ENCODE peak calls at places on chromosomes 13 and 19, in six cellular contexts. F is Peyer's patch, V is NB4, C is AG10803, P is HCT116, G is IMR-90. R is an unnamed sample.

GRCh38 chr13:32783067-32783466 is 196.8 kb downstream of the PDS5B start:
- DNase-seq in F (no peak), V (peak), C (peak), P (no peak), G (peak), R (no peak)

GRCh38 chr13:39688699-39689405 is 33.4 kb downstream of the COG6 start:
- DNase-seq in F (no peak), V (peak), C (peak), P (no peak), G (peak), R (no peak)

GRCh38 chr19:2176336-2176994 is 12.7 kb downstream of the DOT1L start:
- DNase-seq in F (no peak), V (no peak), C (no peak), P (no peak), G (no peak), R (no peak)

GRCh38 chr13:110471833-110472162 is 89.7 kb downstream of the RAB20 start:
- DNase-seq in F (peak), V (peak), C (no peak), P (no peak), G (peak), R (peak)

GRCh38 chr13:48873598-48873997 is 102.1 kb upstream of the FNDC3A start:
- DNase-seq in F (no peak), V (no peak), C (no peak), P (no peak), G (peak), R (no peak)

GRCh38 chr19:33234736-33235135 is 9.1 kb upstream of the SLC7A10 start:
- DNase-seq in F (no peak), V (no peak), C (no peak), P (no peak), G (no peak), R (no peak)

GRCh38 chr13:106507560-106508274 is 27.7 kb downstream of the EFNB2 start:
- DNase-seq in F (no peak), V (peak), C (peak), P (no peak), G (peak), R (no peak)

GRCh38 chr13:113029487-113030258 is 60.7 kb downstream of the MCF2L start:
- DNase-seq in F (no peak), V (peak), C (no peak), P (no peak), G (no peak), R (peak)

GRCh38 chr19:16660763-16661479 is at the start of gene TMEM38A:
- DNase-seq in F (peak), V (peak), C (no peak), P (no peak), G (no peak), R (peak)

GRCh38 chr13:41296879-41297646 is 14.0 kb upstream of the NAA16 start:
- DNase-seq in F (no peak), V (no peak), C (no peak), P (no peak), G (no peak), R (no peak)

GRCh38 chr19:45395524-45396388 is 9.1 kb downstream of the PPP1R13L start:
- DNase-seq in F (no peak), V (peak), C (no peak), P (no peak), G (no peak), R (no peak)

GRCh38 chr13:21945195-21945594 is 274.3 kb downstream of the FGF9 start:
- DNase-seq in F (no peak), V (no peak), C (no peak), P (no peak), G (no peak), R (no peak)

GRCh38 chr13:91406619-91407018 is 8.2 kb downstream of the GPC5 start:
- DNase-seq in F (no peak), V (peak), C (peak), P (peak), G (peak), R (no peak)

GRCh38 chr13:110540871-110541525 is 20.5 kb downstream of the RAB20 start:
- DNase-seq in F (no peak), V (no peak), C (no peak), P (no peak), G (no peak), R (no peak)

GRCh38 chr19:35460608-35461007 is 12.6 kb downstream of the FFAR2 start:
- DNase-seq in F (no peak), V (peak), C (no peak), P (no peak), G (no peak), R (no peak)

GRCh38 chr19:17854061-17854460 is 5.6 kb upstream of the RPL18A start:
- DNase-seq in F (no peak), V (no peak), C (no peak), P (no peak), G (no peak), R (no peak)

GRCh38 chr19:43634516-43634876 is 5.2 kb downstream of the CADM4 start:
- DNase-seq in F (no peak), V (no peak), C (no peak), P (no peak), G (no peak), R (no peak)

GRCh38 chr13:43720780-43721397 is 65.9 kb downstream of the ENOX1 start:
- DNase-seq in F (no peak), V (no peak), C (no peak), P (no peak), G (peak), R (no peak)

GRCh38 chr13:18960637-18961227 is 220.9 kb downstream of the TUBA3C start:
- DNase-seq in F (no peak), V (no peak), C (no peak), P (no peak), G (no peak), R (no peak)

GRCh38 chr19:33486936-33487793 is 34.4 kb downstream of the PEPD start:
- DNase-seq in F (no peak), V (no peak), C (no peak), P (no peak), G (no peak), R (no peak)

GRCh38 chr13:107743523-107743922 is 471.8 kb downstream of the LIG4 start:
- DNase-seq in F (no peak), V (no peak), C (no peak), P (no peak), G (peak), R (no peak)

GRCh38 chr19:28838909-28839308 is 374.0 kb downstream of the UQCRFS1 start:
- DNase-seq in F (no peak), V (no peak), C (no peak), P (no peak), G (no peak), R (no peak)

GRCh38 chr13:35279500-35279899 is 197.0 kb downstream of the MAB21L1 start:
- DNase-seq in F (no peak), V (no peak), C (no peak), P (no peak), G (no peak), R (no peak)

GRCh38 chr13:112696001-112696868 is 6.4 kb downstream of the ATP11A start:
- DNase-seq in F (no peak), V (no peak), C (no peak), P (no peak), G (no peak), R (peak)

GRCh38 chr13:36919833-36920611 is at the start of gene SMAD9:
- DNase-seq in F (no peak), V (peak), C (peak), P (peak), G (peak), R (peak)

GRCh38 chr13:42832341-42833153 is 51.2 kb downstream of the FAM216B start:
- DNase-seq in F (no peak), V (peak), C (peak), P (no peak), G (peak), R (peak)

GRCh38 chr19:33047422-33047821 is 17.3 kb downstream of the RHPN2 start:
- DNase-seq in F (no peak), V (no peak), C (no peak), P (peak), G (no peak), R (peak)

GRCh38 chr19:33552928-33553279 is 31.3 kb upstream of the PEPD start:
- DNase-seq in F (no peak), V (no peak), C (no peak), P (no peak), G (no peak), R (no peak)

GRCh38 chr19:34248941-34249340 is 5.4 kb upstream of the GARRE1 start:
- DNase-seq in F (no peak), V (no peak), C (no peak), P (no peak), G (no peak), R (no peak)

GRCh38 chr13:68636784-68637183 is 1406.6 kb upstream of the PCDH9 start:
- DNase-seq in F (no peak), V (no peak), C (no peak), P (no peak), G (no peak), R (no peak)

GRCh38 chr19:13195678-13196077 is 45.5 kb downstream of the IER2 start:
- DNase-seq in F (peak), V (peak), C (no peak), P (no peak), G (no peak), R (peak)

GRCh38 chr13:45036206-45036605 is 46.9 kb downstream of the GPALPP1 start:
- DNase-seq in F (no peak), V (no peak), C (no peak), P (no peak), G (no peak), R (no peak)

GRCh38 chr13:79530270-79530669 is 49.3 kb downstream of the NDFIP2 start:
- DNase-seq in F (no peak), V (no peak), C (no peak), P (no peak), G (no peak), R (no peak)

GRCh38 chr13:92804926-92805325 is 421.7 kb upstream of the GPC6 start:
- DNase-seq in F (no peak), V (no peak), C (peak), P (no peak), G (no peak), R (no peak)

GRCh38 chr13:92804346-92804745 is 422.3 kb upstream of the GPC6 start:
- DNase-seq in F (no peak), V (no peak), C (peak), P (no peak), G (peak), R (no peak)

GRCh38 chr13:92806215-92806614 is 420.4 kb upstream of the GPC6 start:
- DNase-seq in F (no peak), V (peak), C (peak), P (no peak), G (no peak), R (no peak)

GRCh38 chr13:92807343-92807742 is 419.3 kb upstream of the GPC6 start:
- DNase-seq in F (no peak), V (no peak), C (peak), P (no peak), G (peak), R (no peak)

GRCh38 chr13:92805766-92806165 is 420.8 kb upstream of the GPC6 start:
- DNase-seq in F (no peak), V (no peak), C (no peak), P (no peak), G (no peak), R (no peak)
- TF ChIP-seq CTCF in F (no peak), V (no peak), C (no peak), P (no peak), G (no peak), R (no peak)

GRCh38 chr19:40443930-40444180 is 280 bp downstream of the SERTAD3 start:
- DNase-seq in F (no peak), V (no peak), C (peak), P (no peak), G (no peak), R (no peak)

GRCh38 chr19:40445637-40445944 is 1.5 kb upstream of the SERTAD3 start:
- DNase-seq in F (no peak), V (no peak), C (no peak), P (no peak), G (no peak), R (no peak)

GRCh38 chr19:40445006-40445312 is 824 bp upstream of the SERTAD3 start:
- DNase-seq in F (no peak), V (no peak), C (no peak), P (no peak), G (no peak), R (no peak)

GRCh38 chr19:40443131-40443929 is 805 bp downstream of the SERTAD3 start:
- DNase-seq in F (peak), V (peak), C (peak), P (peak), G (peak), R (peak)

DNA sequence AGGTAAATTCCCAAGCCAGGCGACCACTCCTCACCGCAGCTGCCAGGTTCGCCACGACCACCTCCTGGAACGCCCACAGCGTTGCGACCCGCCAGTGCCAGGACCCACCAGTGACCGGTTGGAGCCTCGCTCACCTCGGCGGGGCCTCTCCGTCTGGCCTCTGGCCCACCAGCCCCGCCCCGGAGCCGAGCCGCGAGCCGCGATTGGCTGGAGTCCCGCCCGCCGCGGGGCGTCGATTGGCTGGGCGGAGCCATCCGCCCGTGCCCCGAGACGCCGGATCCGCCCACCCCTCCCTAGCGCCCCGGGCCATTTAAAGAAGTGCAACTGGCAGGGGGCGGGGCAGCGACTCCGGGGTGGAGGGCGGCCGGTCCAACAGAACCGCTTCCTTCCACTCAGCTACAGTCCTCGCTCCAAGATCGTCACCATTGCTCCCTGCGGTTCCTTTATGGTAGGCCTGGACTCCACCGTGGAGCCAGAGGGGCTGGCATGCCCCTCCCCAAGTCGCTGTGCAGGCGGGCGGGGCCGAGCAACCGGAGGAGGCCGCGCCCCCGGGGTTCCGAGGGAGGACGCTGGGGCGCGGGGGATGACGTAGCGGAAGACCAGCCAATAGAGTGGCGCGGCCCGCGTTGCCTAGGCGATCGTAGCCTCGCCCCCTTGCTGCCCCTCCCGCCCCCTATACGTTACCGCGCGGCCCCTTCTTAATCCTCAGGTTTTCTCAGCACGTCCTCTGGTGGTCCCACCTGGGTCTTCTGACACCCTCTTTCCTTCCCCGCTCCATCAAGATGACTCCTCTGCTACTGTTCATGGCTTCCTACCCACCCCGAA is at the start of gene SERTAD3:
- DNase-seq in F (peak), V (peak), C (peak), P (peak), G (peak), R (peak)
- TF ChIP-seq CTCF in F (no peak), V (peak), C (peak), P (peak), G (peak), R (no peak)

GRCh38 chr19:7831452-7831851 is 1.4 kb downstream of the EVI5L start:
- DNase-seq in F (no peak), V (peak), C (peak), P (peak), G (peak), R (peak)
- TF ChIP-seq CTCF in F (peak), V (peak), C (peak), P (peak), G (peak), R (peak)

DNA sequence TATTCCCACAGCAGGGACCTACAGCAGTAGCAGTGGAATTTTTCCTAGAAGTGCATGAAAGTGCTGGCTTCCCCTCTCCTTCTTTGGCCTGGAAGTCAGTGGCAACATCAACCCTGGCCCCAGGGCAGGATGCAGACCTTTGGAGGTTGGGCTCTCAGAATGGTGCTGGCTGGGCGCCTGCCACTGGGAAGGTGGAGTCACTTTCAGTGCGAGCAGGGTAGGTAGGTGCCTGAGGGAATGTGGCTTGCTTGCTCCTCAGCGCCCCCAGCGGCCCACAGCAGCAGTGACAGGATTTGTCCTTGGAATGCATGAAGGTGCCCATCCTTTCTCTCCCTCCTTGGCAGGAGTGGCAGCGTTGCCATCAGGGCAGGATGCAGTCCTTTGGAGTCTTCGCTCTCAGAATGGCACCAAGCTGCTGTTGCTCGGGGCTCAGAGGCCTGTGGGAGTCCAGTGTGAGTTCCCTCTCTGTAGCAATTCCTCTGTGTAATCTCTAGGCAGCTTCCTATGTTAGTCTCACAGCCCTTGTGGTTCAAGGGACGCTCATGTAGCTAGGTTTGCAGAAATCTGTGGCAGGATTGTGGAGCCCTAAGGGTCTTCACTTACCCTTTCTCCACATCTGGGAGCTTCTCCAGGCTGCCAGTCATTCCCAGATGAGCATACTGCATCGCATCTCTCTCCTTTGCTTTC is 354.4 kb upstream of the DACH1 start:
- DNase-seq in F (no peak), V (peak), C (no peak), P (peak), G (no peak), R (no peak)
- TF ChIP-seq CTCF in F (peak), V (peak), C (peak), P (peak), G (no peak), R (no peak)

GRCh38 chr13:99200433-99201167 is at the start of gene UBAC2:
- DNase-seq in F (peak), V (peak), C (peak), P (peak), G (peak), R (peak)
- TF ChIP-seq CTCF in F (peak), V (no peak), C (no peak), P (no peak), G (no peak), R (no peak)

DNA sequence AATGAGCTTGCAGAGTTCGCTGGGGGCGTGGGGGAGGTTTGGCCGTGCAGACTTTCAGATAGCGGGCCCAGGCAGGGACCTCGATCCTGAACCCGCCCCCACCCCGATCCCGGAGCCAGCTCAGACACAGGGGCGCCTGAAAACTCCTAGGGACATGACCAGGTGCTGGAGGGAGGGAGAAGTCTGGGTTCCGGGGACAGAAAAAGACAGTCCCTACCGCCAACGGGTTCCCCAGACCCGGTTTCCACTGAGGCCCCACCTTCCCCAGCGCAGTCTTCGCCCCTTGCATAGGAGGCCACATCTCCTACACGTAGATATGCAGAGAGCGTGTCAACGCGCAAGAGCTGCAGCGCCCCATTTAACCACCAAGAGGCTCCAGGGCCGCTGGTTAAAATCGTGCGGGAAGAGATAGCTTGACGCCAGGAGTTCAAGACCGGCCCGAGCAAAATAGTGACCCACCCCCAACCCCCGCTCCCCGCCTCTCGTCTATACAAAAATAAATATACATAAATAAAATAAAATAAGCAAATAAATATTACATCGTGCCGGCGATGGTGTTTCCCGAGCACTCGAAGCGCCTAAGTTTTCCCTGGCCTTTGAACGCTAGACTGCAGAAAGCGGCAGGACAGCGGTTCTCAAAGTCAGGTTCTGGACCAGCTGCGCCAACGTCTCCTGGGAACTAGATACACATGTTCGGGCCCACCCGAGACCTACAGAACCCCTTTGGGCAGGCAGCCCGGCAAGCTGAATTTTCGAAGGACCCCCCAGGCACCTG is 8.3 kb downstream of the CCDC8 start:
- DNase-seq in F (no peak), V (peak), C (no peak), P (no peak), G (no peak), R (no peak)
- TF ChIP-seq CTCF in F (no peak), V (no peak), C (peak), P (peak), G (no peak), R (no peak)

DNA sequence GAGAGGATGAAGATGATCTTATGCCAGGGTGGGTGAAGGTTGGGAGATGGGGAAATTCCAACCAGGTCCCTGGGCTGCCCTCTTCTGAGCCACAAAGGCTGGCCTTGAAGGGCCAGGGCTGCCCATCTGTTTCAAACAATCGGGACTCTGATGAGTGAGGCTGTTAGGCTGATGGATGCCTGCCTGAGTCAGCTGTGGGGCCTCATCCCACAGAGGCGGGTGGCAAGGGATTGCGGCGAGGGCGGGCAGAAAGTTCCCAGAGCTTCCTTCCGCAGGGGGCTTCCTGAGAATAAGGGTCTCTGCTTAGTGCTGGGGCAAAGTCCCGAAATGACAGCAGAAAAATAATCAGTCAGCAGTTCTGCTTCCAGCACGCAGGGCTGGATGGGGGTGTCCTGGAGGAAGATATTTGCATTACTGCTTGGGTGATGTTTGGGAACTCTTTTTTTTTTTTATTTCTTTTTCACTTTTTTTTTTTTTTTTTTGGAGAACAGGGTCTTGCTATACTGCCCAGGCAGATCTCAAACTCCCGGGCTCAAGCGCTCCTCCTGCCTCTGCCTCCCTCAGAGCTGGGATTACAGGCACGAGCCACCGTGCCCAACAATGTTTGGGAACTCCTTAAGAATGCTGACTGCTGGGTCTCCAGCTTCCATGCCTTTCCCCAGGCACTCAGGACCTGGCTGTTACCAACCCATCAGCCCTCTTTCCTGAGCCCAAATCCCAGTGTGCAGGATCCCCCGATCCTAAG is 14.1 kb downstream of the SH3GL1 start:
- DNase-seq in F (no peak), V (no peak), C (peak), P (no peak), G (peak), R (no peak)
- TF ChIP-seq CTCF in F (no peak), V (no peak), C (peak), P (no peak), G (peak), R (no peak)

R was measured in stomach.